ENCODE peak calls at places on chromosomes 16 and 17, in five cellular contexts. F, S, I, Z and R are unnamed samples.

GRCh38 chr16:48526958-48527331 is 83.0 kb downstream of the N4BP1 start:
- DNase-seq in F (no peak), S (no peak), I (no peak), Z (no peak), R (no peak)

GRCh38 chr16:17223576-17223975 is 247.2 kb downstream of the XYLT1 start:
- DNase-seq in F (no peak), S (no peak), I (no peak), Z (no peak), R (no peak)

GRCh38 chr16:48276102-48276501 is 28.8 kb upstream of the ABCC11 start:
- DNase-seq in F (no peak), S (peak), I (no peak), Z (no peak), R (no peak)

GRCh38 chr16:14486520-14487303 is 143.3 kb downstream of the PARN start:
- DNase-seq in F (peak), S (peak), I (peak), Z (peak), R (no peak)

GRCh38 chr16:9012848-9013507 is 49.3 kb upstream of the USP7 start:
- DNase-seq in F (no peak), S (no peak), I (no peak), Z (peak), R (no peak)

GRCh38 chr17:77470800-77471733 is 330.3 kb downstream of the SEC14L1 start:
- DNase-seq in F (no peak), S (no peak), I (no peak), Z (no peak), R (no peak)

GRCh38 chr17:38351412-38352222 is at the start of gene SOCS7:
- DNase-seq in F (peak), S (peak), I (peak), Z (peak), R (peak)

GRCh38 chr17:21214015-21214776 is at the start of gene TMEM11:
- DNase-seq in F (peak), S (peak), I (peak), Z (peak), R (peak)

GRCh38 chr17:71033336-71033735 is 864.0 kb downstream of the KCNJ2 start:
- DNase-seq in F (no peak), S (no peak), I (no peak), Z (no peak), R (no peak)

GRCh38 chr17:76008208-76008607 is 7.6 kb downstream of the CDK3 start:
- DNase-seq in F (no peak), S (no peak), I (no peak), Z (no peak), R (no peak)

GRCh38 chr16:72467157-72467759 is 295.3 kb upstream of the PMFBP1 start:
- DNase-seq in F (no peak), S (peak), I (no peak), Z (no peak), R (no peak)

GRCh38 chr17:44776628-44777393 is 18.0 kb downstream of the ADAM11 start:
- DNase-seq in F (no peak), S (no peak), I (no peak), Z (no peak), R (no peak)

GRCh38 chr17:6752068-6752909 is 3.6 kb upstream of the XAF1 start:
- DNase-seq in F (peak), S (peak), I (peak), Z (no peak), R (no peak)

GRCh38 chr17:42517516-42517915 is 18.5 kb upstream of the NAGLU start:
- DNase-seq in F (peak), S (peak), I (peak), Z (peak), R (peak)

GRCh38 chr17:17983376-17983775 is 10.7 kb downstream of the DRC3 start:
- DNase-seq in F (no peak), S (no peak), I (peak), Z (no peak), R (no peak)

GRCh38 chr17:10226930-10227695 is 28.7 kb upstream of the GAS7 start:
- DNase-seq in F (no peak), S (no peak), I (peak), Z (peak), R (peak)

GRCh38 chr17:70276931-70277330 is 107.6 kb downstream of the KCNJ2 start:
- DNase-seq in F (no peak), S (no peak), I (no peak), Z (no peak), R (no peak)

GRCh38 chr17:50298018-50298417 is 23.8 kb downstream of the TMEM92 start:
- DNase-seq in F (no peak), S (no peak), I (no peak), Z (no peak), R (no peak)

GRCh38 chr16:16019488-16019887 is 70.1 kb downstream of the ABCC1 start:
- DNase-seq in F (peak), S (no peak), I (no peak), Z (no peak), R (no peak)

GRCh38 chr17:42282478-42283080 is 5.7 kb upstream of the STAT5A start:
- DNase-seq in F (no peak), S (no peak), I (no peak), Z (no peak), R (no peak)

GRCh38 chr17:36657763-36658490 is 56.5 kb downstream of the MRM1 start:
- DNase-seq in F (no peak), S (no peak), I (peak), Z (peak), R (no peak)

GRCh38 chr16:52251495-52251894 is 295.4 kb downstream of the TOX3 start:
- DNase-seq in F (no peak), S (no peak), I (no peak), Z (no peak), R (no peak)

GRCh38 chr16:35296962-35297653 is 1837.7 kb downstream of the TP53TG3F start:
- DNase-seq in F (no peak), S (no peak), I (no peak), Z (no peak), R (no peak)

GRCh38 chr17:50468120-50469004 is at the start of gene CHAD:
- DNase-seq in F (no peak), S (no peak), I (no peak), Z (no peak), R (no peak)

GRCh38 chr17:5693821-5694220 is 109.5 kb upstream of the NLRP1 start:
- DNase-seq in F (no peak), S (no peak), I (no peak), Z (no peak), R (no peak)

GRCh38 chr17:67575325-67575724 is 142.4 kb upstream of the NOL11 start:
- DNase-seq in F (no peak), S (no peak), I (peak), Z (peak), R (no peak)

GRCh38 chr17:79789943-79790804 is 6.7 kb downstream of the CBX8 start:
- DNase-seq in F (no peak), S (no peak), I (peak), Z (peak), R (no peak)

GRCh38 chr17:70121136-70121535 is 46.1 kb downstream of the KCNJ16 start:
- DNase-seq in F (no peak), S (no peak), I (no peak), Z (no peak), R (no peak)

GRCh38 chr16:83392743-83393142 is 415.0 kb upstream of the HSBP1 start:
- DNase-seq in F (no peak), S (no peak), I (no peak), Z (no peak), R (no peak)

GRCh38 chr17:30332057-30332542 is 1.8 kb downstream of the TMIGD1 start:
- DNase-seq in F (no peak), S (peak), I (peak), Z (no peak), R (no peak)

GRCh38 chr17:33927732-33928133 is 327.4 kb upstream of the CCL2 start:
- DNase-seq in F (no peak), S (no peak), I (no peak), Z (no peak), R (no peak)

GRCh38 chr17:20083460-20083859 is 74.3 kb downstream of the SPECC1 start:
- DNase-seq in F (no peak), S (no peak), I (no peak), Z (no peak), R (no peak)

DNA sequence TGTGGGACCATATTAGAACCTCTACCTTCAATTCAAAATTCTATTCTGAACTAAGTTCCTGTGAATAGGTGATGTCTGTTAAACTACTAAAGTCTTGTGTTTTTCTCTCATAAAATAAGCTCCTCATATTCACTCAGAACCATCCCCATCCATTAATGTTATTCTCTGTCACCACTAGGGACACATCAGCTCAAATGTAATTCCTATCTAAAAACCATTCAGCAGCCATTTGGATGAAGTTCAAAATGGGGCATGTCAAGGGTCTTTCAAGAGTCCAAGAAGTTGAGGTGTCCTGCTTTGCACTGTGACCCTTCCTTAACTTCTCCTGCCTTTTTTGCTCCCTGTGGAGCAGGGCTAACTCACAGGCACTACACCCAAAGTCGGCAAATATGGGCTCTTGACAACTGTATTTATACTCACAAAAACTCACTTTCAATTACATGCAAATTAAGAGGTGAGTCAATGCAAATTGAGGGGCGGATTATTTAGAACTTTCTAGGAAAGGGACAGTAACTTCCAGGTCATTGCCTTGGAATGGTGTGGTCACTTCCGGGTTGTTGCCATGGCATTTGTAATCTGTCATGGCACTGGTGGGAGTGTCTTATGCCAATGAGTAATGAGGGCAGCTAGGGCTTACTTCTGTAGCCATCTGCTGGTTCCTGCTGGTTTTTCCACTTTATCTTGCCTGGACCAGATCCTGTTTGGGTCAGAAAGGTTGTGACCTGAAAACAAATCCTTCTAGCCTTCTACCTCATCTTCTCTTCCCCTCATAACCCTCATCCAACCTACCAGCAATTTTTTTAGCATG is 128.2 kb upstream of the COX10 start:
- DNase-seq in F (no peak), S (no peak), I (no peak), Z (no peak), R (no peak)
- TF ChIP-seq CTCF in F (no peak), S (no peak), I (no peak), Z (no peak), R (no peak)

GRCh38 chr16:549544-550263 is 10.5 kb upstream of the PRR35 start:
- DNase-seq in F (no peak), S (no peak), I (no peak), Z (no peak), R (no peak)
- TF ChIP-seq CTCF in F (no peak), S (no peak), I (no peak), Z (peak), R (no peak)

GRCh38 chr16:54140788-54141136 is 145.8 kb downstream of the IRX3 start:
- DNase-seq in F (no peak), S (no peak), I (no peak), Z (no peak), R (no peak)

GRCh38 chr16:54143934-54144333 is 142.7 kb downstream of the IRX3 start:
- DNase-seq in F (no peak), S (no peak), I (no peak), Z (no peak), R (no peak)

GRCh38 chr16:54142787-54143186 is 143.8 kb downstream of the IRX3 start:
- DNase-seq in F (no peak), S (no peak), I (no peak), Z (no peak), R (no peak)

GRCh38 chr16:54143410-54143809 is 143.2 kb downstream of the IRX3 start:
- DNase-seq in F (no peak), S (no peak), I (no peak), Z (no peak), R (no peak)

GRCh38 chr16:54140057-54140787 is 146.4 kb downstream of the IRX3 start:
- DNase-seq in F (no peak), S (no peak), I (no peak), Z (no peak), R (no peak)
- TF ChIP-seq CTCF in F (no peak), S (peak), I (no peak), Z (peak), R (no peak)

DNA sequence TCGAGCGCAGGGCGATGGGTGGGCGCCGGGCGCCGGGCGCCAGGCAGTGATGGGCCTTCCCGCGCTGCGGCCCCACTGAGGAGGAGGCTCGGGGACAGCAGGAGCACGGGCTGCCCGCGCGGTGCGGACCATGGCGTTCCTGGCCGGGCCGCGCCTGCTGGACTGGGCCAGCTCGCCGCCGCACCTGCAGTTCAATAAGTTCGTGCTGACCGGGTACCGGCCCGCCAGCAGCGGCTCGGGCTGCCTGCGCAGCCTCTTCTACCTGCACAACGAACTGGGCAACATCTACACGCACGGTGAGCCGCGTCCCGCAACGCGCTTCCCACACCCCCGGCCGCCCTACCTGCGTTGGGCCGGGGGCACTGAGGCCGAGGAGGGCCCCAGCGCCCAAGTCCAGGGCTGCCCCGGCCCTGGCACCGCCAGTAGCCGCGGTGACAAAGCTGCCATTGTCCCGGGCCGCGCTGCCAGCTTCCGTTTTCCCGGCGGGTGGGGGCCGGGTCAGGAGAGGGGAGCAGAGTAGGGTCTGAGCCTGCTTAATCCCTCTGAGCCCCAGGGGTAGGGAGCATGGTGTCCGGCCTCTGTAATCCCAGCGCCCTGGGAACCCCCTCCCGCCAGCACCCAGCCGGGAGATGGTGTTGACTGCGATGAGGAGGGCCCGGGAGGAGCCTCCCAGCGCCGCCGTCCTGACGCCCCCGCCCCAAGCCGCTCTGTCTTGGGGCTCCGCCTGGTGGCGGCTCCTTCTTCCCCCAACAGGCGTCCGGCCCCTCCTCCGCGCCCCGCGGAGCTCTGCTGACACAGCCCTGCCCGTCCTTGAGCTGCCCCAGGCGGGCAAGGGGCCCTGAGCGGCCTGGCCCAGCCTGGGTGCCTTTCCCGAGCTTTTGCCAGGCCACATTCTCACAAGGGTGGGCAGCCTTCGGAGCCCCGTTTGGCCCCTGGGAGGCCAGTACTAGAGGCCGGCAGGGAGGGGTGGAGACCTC is 685 bp downstream of the PAQR4 start:
- DNase-seq in F (no peak), S (peak), I (peak), Z (peak), R (peak)
- TF ChIP-seq CTCF in F (no peak), S (peak), I (peak), Z (peak), R (peak)

GRCh38 chr16:81878529-81878928 is 99.4 kb downstream of the PLCG2 start:
- DNase-seq in F (no peak), S (no peak), I (no peak), Z (no peak), R (no peak)

GRCh38 chr16:81882559-81882958 is 103.5 kb downstream of the PLCG2 start:
- DNase-seq in F (no peak), S (no peak), I (no peak), Z (no peak), R (no peak)

GRCh38 chr16:81881228-81881627 is 102.1 kb downstream of the PLCG2 start:
- DNase-seq in F (no peak), S (no peak), I (no peak), Z (no peak), R (no peak)

GRCh38 chr16:81880816-81881215 is 101.7 kb downstream of the PLCG2 start:
- DNase-seq in F (no peak), S (no peak), I (no peak), Z (no peak), R (no peak)

GRCh38 chr16:81879625-81880024 is 100.5 kb downstream of the PLCG2 start:
- DNase-seq in F (no peak), S (no peak), I (no peak), Z (no peak), R (no peak)
- TF ChIP-seq CTCF in F (no peak), S (no peak), I (no peak), Z (no peak), R (no peak)

GRCh38 chr16:68339214-68339613 is 28.4 kb downstream of the PRMT7 start:
- DNase-seq in F (no peak), S (no peak), I (no peak), Z (no peak), R (no peak)
- TF ChIP-seq CTCF in F (no peak), S (no peak), I (no peak), Z (no peak), R (no peak)

GRCh38 chr16:85550422-85551318 is 62.5 kb upstream of the GSE1 start:
- DNase-seq in F (no peak), S (no peak), I (no peak), Z (no peak), R (no peak)
- TF ChIP-seq CTCF in F (no peak), S (no peak), I (no peak), Z (peak), R (no peak)

GRCh38 chr17:7842950-7843535 is 9.0 kb downstream of the KDM6B start:
- DNase-seq in F (no peak), S (peak), I (peak), Z (no peak), R (no peak)

GRCh38 chr17:7842380-7842949 is 8.4 kb downstream of the KDM6B start:
- DNase-seq in F (peak), S (peak), I (peak), Z (no peak), R (peak)

GRCh38 chr17:7841309-7841621 is 7.2 kb downstream of the KDM6B start:
- DNase-seq in F (no peak), S (no peak), I (no peak), Z (no peak), R (no peak)

GRCh38 chr17:7840875-7841274 is 6.9 kb downstream of the KDM6B start:
- DNase-seq in F (no peak), S (no peak), I (no peak), Z (no peak), R (no peak)

GRCh38 chr17:7841622-7842379 is 7.8 kb downstream of the KDM6B start:
- DNase-seq in F (peak), S (peak), I (peak), Z (peak), R (peak)
- TF ChIP-seq CTCF in F (peak), S (no peak), I (no peak), Z (no peak), R (no peak)